ENCODE peak calls at places on chromosomes 16 and 17, in four cellular contexts. W, U, G and N are unnamed samples. For H3K4me1, the result is how much of the 10 kb centered on the place peaks cover.

GRCh38 chr16:27270389-27270788 is 1.8 kb upstream of the NSMCE1 start:
- DNase-seq in W (no peak), U (no peak), G (no peak), N (no peak)

GRCh38 chr17:68749742-68750562 is 148.8 kb upstream of the FAM20A start:
- DNase-seq in W (no peak), U (no peak), G (no peak), N (no peak)

GRCh38 chr17:14395255-14395654 is 94.4 kb downstream of the HS3ST3B1 start:
- DNase-seq in W (no peak), U (no peak), G (no peak), N (no peak)

GRCh38 chr17:17681187-17681743 is at the start of gene RAI1:
- DNase-seq in W (peak), U (peak), G (no peak), N (peak)

GRCh38 chr16:69924777-69925191 is 26.4 kb upstream of the CLEC18A start:
- DNase-seq in W (peak), U (no peak), G (no peak), N (no peak)

GRCh38 chr17:15091825-15092224 is 173.3 kb downstream of the PMP22 start:
- DNase-seq in W (no peak), U (no peak), G (peak), N (peak)

GRCh38 chr16:81556715-81557284 is 112.2 kb downstream of the CMIP start:
- DNase-seq in W (no peak), U (no peak), G (no peak), N (no peak)

GRCh38 chr17:70527364-70527888 is 358.1 kb downstream of the KCNJ2 start:
- DNase-seq in W (no peak), U (no peak), G (no peak), N (no peak)

GRCh38 chr16:11698271-11698689 is 30.0 kb downstream of the SNN start:
- DNase-seq in W (no peak), U (no peak), G (no peak), N (no peak)

GRCh38 chr16:86261379-86261778 is 248.9 kb upstream of the FOXF1 start:
- DNase-seq in W (no peak), U (no peak), G (peak), N (no peak)

GRCh38 chr16:82088483-82088882 is 53.4 kb downstream of the HSD17B2 start:
- DNase-seq in W (no peak), U (no peak), G (no peak), N (no peak)

GRCh38 chr17:63442549-63443035 is 3.5 kb downstream of the CYB561 start:
- DNase-seq in W (no peak), U (no peak), G (no peak), N (no peak)

GRCh38 chr17:54948380-54948779 is 20.1 kb downstream of the COX11 start:
- DNase-seq in W (no peak), U (no peak), G (peak), N (no peak)

GRCh38 chr16:27275394-27275793 is 6.8 kb upstream of the NSMCE1 start:
- DNase-seq in W (no peak), U (no peak), G (no peak), N (no peak)

GRCh38 chr17:35968520-35969054 is 12.7 kb downstream of the CCL16 start:
- DNase-seq in W (no peak), U (no peak), G (no peak), N (no peak)

GRCh38 chr16:73052441-73053030 is 4.6 kb upstream of the ZFHX3 start:
- DNase-seq in W (no peak), U (no peak), G (no peak), N (no peak)

GRCh38 chr16:75087040-75087979 is 29.3 kb downstream of the LDHD start:
- DNase-seq in W (no peak), U (no peak), G (no peak), N (no peak)

GRCh38 chr16:11563493-11564040 is 23.2 kb downstream of the LITAF start:
- DNase-seq in W (no peak), U (no peak), G (no peak), N (no peak)

GRCh38 chr17:29595107-29595942 is 2.4 kb downstream of the ANKRD13B start:
- DNase-seq in W (no peak), U (no peak), G (no peak), N (no peak)

GRCh38 chr17:17725853-17726720 is 44.8 kb downstream of the RAI1 start:
- DNase-seq in W (no peak), U (no peak), G (no peak), N (no peak)

GRCh38 chr17:50624321-50624935 is 10.3 kb upstream of the ABCC3 start:
- DNase-seq in W (no peak), U (no peak), G (no peak), N (no peak)

GRCh38 chr17:79987187-79987889 is 48.3 kb downstream of the TBC1D16 start:
- DNase-seq in W (no peak), U (no peak), G (peak), N (no peak)

GRCh38 chr17:50626037-50626574 is 8.6 kb upstream of the ABCC3 start:
- DNase-seq in W (peak), U (peak), G (peak), N (peak)

GRCh38 chr17:63626551-63627228 is 4.5 kb downstream of the MAP3K3 start:
- DNase-seq in W (no peak), U (no peak), G (no peak), N (no peak)

GRCh38 chr16:76278976-76279375 is 1.8 kb downstream of the CNTNAP4 start:
- DNase-seq in W (no peak), U (no peak), G (no peak), N (no peak)

GRCh38 chr17:43027091-43028032 is 2.3 kb downstream of the RND2 start:
- DNase-seq in W (no peak), U (no peak), G (no peak), N (no peak)

GRCh38 chr16:27628216-27628945 is 78.4 kb downstream of the KATNIP start:
- DNase-seq in W (no peak), U (no peak), G (no peak), N (no peak)

GRCh38 chr17:76408037-76408849 is 23.8 kb downstream of the SPHK1 start:
- DNase-seq in W (peak), U (peak), G (peak), N (peak)

GRCh38 chr17:58032691-58033415 is 25.8 kb upstream of the SRSF1 start:
- DNase-seq in W (no peak), U (no peak), G (no peak), N (no peak)

GRCh38 chr16:56615353-56615752 is 7.0 kb downstream of the MT2A start:
- DNase-seq in W (no peak), U (no peak), G (no peak), N (no peak)

GRCh38 chr17:39792523-39793221 is 54.9 kb downstream of the GRB7 start:
- DNase-seq in W (no peak), U (no peak), G (no peak), N (no peak)

GRCh38 chr17:39799395-39799794 is 61.7 kb downstream of the GRB7 start:
- DNase-seq in W (no peak), U (no peak), G (no peak), N (no peak)

GRCh38 chr17:39791296-39791992 is 53.7 kb downstream of the GRB7 start:
- DNase-seq in W (no peak), U (no peak), G (no peak), N (no peak)

GRCh38 chr17:39793473-39793872 is 55.7 kb downstream of the GRB7 start:
- DNase-seq in W (no peak), U (no peak), G (no peak), N (no peak)

GRCh38 chr17:39794249-39794970 is 56.7 kb downstream of the GRB7 start:
- DNase-seq in W (no peak), U (peak), G (no peak), N (no peak)
- H3K4me3 ChIP-seq in W (no peak), U (no peak), G (no peak), N (no peak)

GRCh38 chr17:45776896-45777295 is 7.2 kb upstream of the CRHR1 start:
- DNase-seq in W (no peak), U (no peak), G (no peak), N (no peak)
- H3K4me1 ChIP-seq in W (under half), U (under half), G (under half), N (under half)

DNA sequence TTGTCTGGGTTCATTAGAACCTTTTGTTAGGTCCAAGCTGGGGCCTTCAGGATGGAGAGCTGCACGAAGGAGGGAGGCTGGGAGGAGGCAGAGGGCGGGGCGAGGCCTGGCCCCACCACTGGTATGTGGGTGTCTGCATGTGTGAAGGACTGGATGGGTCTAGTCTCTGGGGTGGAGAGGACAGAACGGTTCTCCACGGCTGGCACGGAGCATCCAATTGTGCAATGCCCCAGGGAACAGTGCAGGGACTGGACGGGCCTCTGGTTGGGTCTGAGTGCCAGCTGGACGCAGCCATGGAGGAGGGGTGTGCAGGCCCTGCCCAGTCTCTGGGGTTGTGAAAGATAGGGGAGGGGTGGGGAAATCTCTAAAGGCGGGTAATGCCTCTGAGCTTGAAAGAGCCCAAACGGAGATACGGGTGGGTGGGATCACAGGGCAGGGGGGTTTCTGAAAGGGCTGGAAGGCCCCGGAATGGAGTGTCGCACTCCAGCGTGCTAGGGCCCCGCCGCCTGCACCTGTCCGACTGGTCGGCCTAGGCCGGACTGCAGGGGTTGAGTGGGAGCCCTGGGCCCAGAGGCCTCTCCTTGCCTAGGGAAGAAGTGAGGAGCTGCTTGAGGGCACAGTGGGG is 1.6 kb downstream of the PPL start:
- DNase-seq in W (peak), U (peak), G (no peak), N (peak)
- TF ChIP-seq POLR2AphosphoS5 in W (peak), U (peak), G (no peak), N (peak)

GRCh38 chr16:49529646-49530045 is 156.0 kb downstream of the C16orf78 start:
- DNase-seq in W (no peak), U (no peak), G (no peak), N (peak)

GRCh38 chr16:49528035-49528434 is 154.4 kb downstream of the C16orf78 start:
- DNase-seq in W (no peak), U (no peak), G (no peak), N (no peak)

GRCh38 chr16:49528564-49529150 is 155.1 kb downstream of the C16orf78 start:
- DNase-seq in W (no peak), U (no peak), G (no peak), N (no peak)

GRCh38 chr16:49526966-49527365 is 153.4 kb downstream of the C16orf78 start:
- DNase-seq in W (no peak), U (no peak), G (no peak), N (peak)

GRCh38 chr16:49527621-49528020 is 154.0 kb downstream of the C16orf78 start:
- DNase-seq in W (no peak), U (no peak), G (no peak), N (no peak)
- H3K4me3 ChIP-seq in W (peak), U (no peak), G (no peak), N (no peak)

DNA sequence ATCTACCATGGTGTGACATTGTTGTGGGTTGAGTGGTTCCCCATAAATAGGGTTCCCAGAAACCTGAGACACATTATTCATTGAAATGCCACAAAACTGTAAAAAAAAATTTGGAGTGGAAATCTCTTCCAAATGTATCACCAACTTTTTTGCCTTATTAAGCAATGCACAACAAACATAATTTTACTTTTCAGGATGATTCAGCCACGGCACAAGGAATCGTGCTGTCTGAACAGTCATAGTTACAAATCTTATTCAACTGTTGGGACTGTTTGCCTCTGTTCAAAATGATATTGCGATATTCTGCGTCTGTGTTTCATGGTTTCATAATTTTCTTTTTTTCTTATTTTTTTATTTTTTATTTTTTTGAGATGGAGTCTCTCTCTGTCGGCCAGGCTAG is 181.3 kb downstream of the NTN1 start:
- DNase-seq in W (no peak), U (no peak), G (no peak), N (no peak)
- H3K4me1 ChIP-seq in W (under half), U (under half), G (under half), N (under half)